ENCODE peak calls at places on chromosomes 13 and 19, in four cellular contexts. H, O, M and Q are unnamed samples.

GRCh38 chr19:10836478-10837325 is 690 bp upstream of the TMED1 start:
- DNase-seq in H (peak; percentile 87), O (peak; percentile 84), M (peak; percentile 75), Q (no peak)

GRCh38 chr19:49155830-49156346 is 692 bp upstream of the HRC start:
- DNase-seq in O (no peak), M (no peak), H (no peak), Q (no peak)

GRCh38 chr19:45637890-45638667 is 1.1 kb downstream of the EML2 start:
- DNase-seq in M (no peak), O (no peak), H (no peak), Q (no peak)

GRCh38 chr19:5031231-5032100 is 62.6 kb downstream of the KDM4B start:
- DNase-seq in O (peak; percentile 65), H (peak; percentile 41), M (peak; percentile 60), Q (peak; percentile 45)

GRCh38 chr19:7922841-7923205 is 2.7 kb downstream of the SNAPC2 start:
- DNase-seq in M (no peak), H (no peak), O (no peak), Q (no peak)

GRCh38 chr19:33683881-33684549 is 62.3 kb downstream of the CHST8 start:
- DNase-seq in H (no peak), M (peak; percentile 11), O (no peak), Q (peak; percentile 29)

GRCh38 chr13:112102243-112102642 is 35.3 kb downstream of the SOX1 start:
- DNase-seq in H (no peak), M (no peak), O (peak; percentile 44), Q (no peak)

GRCh38 chr13:80428344-80429096 is 87.6 kb upstream of the SPRY2 start:
- DNase-seq in H (no peak), O (no peak), M (peak; percentile 5), Q (no peak)

GRCh38 chr19:19595171-19595701 is 23.3 kb downstream of the PBX4 start:
- DNase-seq in O (no peak), M (no peak), H (no peak), Q (peak; percentile 86)

GRCh38 chr13:29369060-29369743 is 226.3 kb downstream of the SLC7A1 start:
- DNase-seq in M (peak; percentile 22), H (no peak), O (peak; percentile 17), Q (peak; percentile 2)

GRCh38 chr19:49863935-49864320 is 3.4 kb downstream of the PNKP start:
- DNase-seq in H (no peak), M (no peak), O (no peak), Q (no peak)

GRCh38 chr19:42086188-42086736 is 10.3 kb downstream of the ZNF574 start:
- DNase-seq in M (no peak), O (no peak), H (no peak), Q (no peak)